ENCODE peak calls at places on chromosomes 16 and 17, in five cellular contexts. One of them, this sample, is unnamed.
A peak's percentile ranks its signal among the peaks of the same experiment; 100 is the strongest.

GRCh38 chr17:50664788-50665458 is 30.2 kb downstream of the ABCC3 start:
- DNase-seq in cardiac muscle cell: no peak
- DNase-seq in esophagus squamous epithelium: no peak
- DNase-seq in CD8-positive, alpha-beta T cell: no peak
- DNase-seq in GM20000: no peak
- DNase-seq in this sample: no peak

GRCh38 chr17:48637323-48638260 is 11.4 kb upstream of the HOXB9 start:
- DNase-seq in cardiac muscle cell: peak; percentile 67
- DNase-seq in CD8-positive, alpha-beta T cell: no peak
- DNase-seq in GM20000: no peak
- DNase-seq in esophagus squamous epithelium: no peak
- DNase-seq in this sample: no peak

GRCh38 chr16:74896389-74897370 is 88.2 kb downstream of the WDR59 start:
- DNase-seq in CD8-positive, alpha-beta T cell: no peak
- DNase-seq in esophagus squamous epithelium: no peak
- DNase-seq in GM20000: no peak
- DNase-seq in cardiac muscle cell: peak; percentile 30
- DNase-seq in this sample: no peak

GRCh38 chr16:29023279-29024278 is 38.7 kb downstream of the LAT start:
- DNase-seq in GM20000: no peak
- DNase-seq in esophagus squamous epithelium: no peak
- DNase-seq in CD8-positive, alpha-beta T cell: no peak
- DNase-seq in cardiac muscle cell: no peak
- DNase-seq in this sample: no peak

GRCh38 chr16:72024862-72025382 is 16.4 kb downstream of the DHODH start:
- DNase-seq in CD8-positive, alpha-beta T cell: no peak
- DNase-seq in cardiac muscle cell: no peak
- DNase-seq in GM20000: no peak
- DNase-seq in esophagus squamous epithelium: no peak
- DNase-seq in this sample: no peak

GRCh38 chr16:52283018-52283417 is 263.9 kb downstream of the TOX3 start:
- DNase-seq in esophagus squamous epithelium: no peak
- DNase-seq in CD8-positive, alpha-beta T cell: no peak
- DNase-seq in cardiac muscle cell: peak; percentile 49
- DNase-seq in GM20000: no peak
- DNase-seq in this sample: no peak

GRCh38 chr16:77302249-77302648 is 103.0 kb downstream of the SYCE1L start:
- DNase-seq in CD8-positive, alpha-beta T cell: no peak
- DNase-seq in cardiac muscle cell: no peak
- DNase-seq in esophagus squamous epithelium: no peak
- DNase-seq in GM20000: no peak
- DNase-seq in this sample: no peak

GRCh38 chr17:6711081-6711674 is 2.0 kb downstream of the SLC13A5 start:
- DNase-seq in esophagus squamous epithelium: no peak
- DNase-seq in GM20000: no peak
- DNase-seq in CD8-positive, alpha-beta T cell: no peak
- DNase-seq in cardiac muscle cell: no peak
- DNase-seq in this sample: no peak

GRCh38 chr17:53472586-53472985 is 350.1 kb upstream of the KIF2B start:
- DNase-seq in CD8-positive, alpha-beta T cell: no peak
- DNase-seq in GM20000: no peak
- DNase-seq in cardiac muscle cell: peak; percentile 44
- DNase-seq in esophagus squamous epithelium: no peak
- DNase-seq in this sample: no peak

GRCh38 chr16:62404857-62405611 is 368.8 kb upstream of the CDH8 start:
- DNase-seq in CD8-positive, alpha-beta T cell: no peak
- DNase-seq in esophagus squamous epithelium: no peak
- DNase-seq in GM20000: no peak
- DNase-seq in cardiac muscle cell: no peak
- DNase-seq in this sample: no peak

GRCh38 chr17:79625706-79626105 is 14.9 kb upstream of the RBFOX3 start:
- DNase-seq in cardiac muscle cell: no peak
- DNase-seq in CD8-positive, alpha-beta T cell: no peak
- DNase-seq in esophagus squamous epithelium: no peak
- DNase-seq in GM20000: no peak
- DNase-seq in this sample: no peak

GRCh38 chr17:75124041-75124818 is 7.3 kb downstream of the NT5C start:
- DNase-seq in cardiac muscle cell: peak; percentile 78
- DNase-seq in esophagus squamous epithelium: peak; percentile 27
- DNase-seq in CD8-positive, alpha-beta T cell: no peak
- DNase-seq in GM20000: no peak
- DNase-seq in this sample: no peak

GRCh38 chr17:39393732-39394131 is 7.7 kb downstream of the FBXL20 start:
- DNase-seq in cardiac muscle cell: peak; percentile 15
- DNase-seq in esophagus squamous epithelium: no peak
- DNase-seq in GM20000: no peak
- DNase-seq in CD8-positive, alpha-beta T cell: no peak
- DNase-seq in this sample: no peak

GRCh38 chr16:82638095-82638798 is 11.5 kb downstream of the CDH13 start:
- DNase-seq in CD8-positive, alpha-beta T cell: no peak
- DNase-seq in GM20000: no peak
- DNase-seq in cardiac muscle cell: peak; percentile 81
- DNase-seq in esophagus squamous epithelium: no peak
- DNase-seq in this sample: no peak

GRCh38 chr16:85090166-85090565 is 22.1 kb downstream of the CIBAR2 start:
- DNase-seq in GM20000: no peak
- DNase-seq in CD8-positive, alpha-beta T cell: no peak
- DNase-seq in cardiac muscle cell: peak; percentile 62
- DNase-seq in esophagus squamous epithelium: no peak
- DNase-seq in this sample: no peak

GRCh38 chr16:9258423-9259051 is 167.1 kb downstream of the HAPSTR1 start:
- DNase-seq in GM20000: peak; percentile 50
- DNase-seq in cardiac muscle cell: peak; percentile 2
- DNase-seq in esophagus squamous epithelium: no peak
- DNase-seq in CD8-positive, alpha-beta T cell: no peak
- DNase-seq in this sample: no peak

GRCh38 chr17:4940625-4941021 is 555 bp downstream of the RNF167 start:
- DNase-seq in GM20000: no peak
- DNase-seq in cardiac muscle cell: no peak
- DNase-seq in esophagus squamous epithelium: no peak
- DNase-seq in CD8-positive, alpha-beta T cell: no peak
- DNase-seq in this sample: no peak

GRCh38 chr17:16952401-16952800 is 19.5 kb downstream of the TNFRSF13B start:
- DNase-seq in CD8-positive, alpha-beta T cell: no peak
- DNase-seq in cardiac muscle cell: no peak
- DNase-seq in esophagus squamous epithelium: no peak
- DNase-seq in GM20000: no peak
- DNase-seq in this sample: no peak

GRCh38 chr16:67461600-67462278 is 19.2 kb downstream of the ATP6V0D1 start:
- DNase-seq in CD8-positive, alpha-beta T cell: no peak
- DNase-seq in esophagus squamous epithelium: no peak
- DNase-seq in cardiac muscle cell: no peak
- DNase-seq in GM20000: no peak
- DNase-seq in this sample: no peak

GRCh38 chr16:15597822-15598647 is 44.9 kb downstream of the MARF1 start:
- DNase-seq in esophagus squamous epithelium: no peak
- DNase-seq in GM20000: no peak
- DNase-seq in cardiac muscle cell: no peak
- DNase-seq in CD8-positive, alpha-beta T cell: no peak
- DNase-seq in this sample: no peak

GRCh38 chr17:27155866-27156265 is 138.0 kb upstream of the WSB1 start:
- DNase-seq in CD8-positive, alpha-beta T cell: no peak
- DNase-seq in cardiac muscle cell: no peak
- DNase-seq in GM20000: no peak
- DNase-seq in esophagus squamous epithelium: no peak
- DNase-seq in this sample: no peak

GRCh38 chr17:78995022-78995760 is 14.4 kb downstream of the CANT1 start:
- DNase-seq in CD8-positive, alpha-beta T cell: no peak
- DNase-seq in cardiac muscle cell: no peak
- DNase-seq in GM20000: no peak
- DNase-seq in esophagus squamous epithelium: no peak
- DNase-seq in this sample: no peak

GRCh38 chr16:48276102-48276501 is 28.8 kb upstream of the ABCC11 start:
- DNase-seq in cardiac muscle cell: no peak
- DNase-seq in CD8-positive, alpha-beta T cell: no peak
- DNase-seq in esophagus squamous epithelium: no peak
- DNase-seq in GM20000: no peak
- DNase-seq in this sample: no peak

GRCh38 chr17:19242323-19242722 is 5.2 kb downstream of the EPN2 start:
- DNase-seq in CD8-positive, alpha-beta T cell: no peak
- DNase-seq in esophagus squamous epithelium: no peak
- DNase-seq in GM20000: no peak
- DNase-seq in cardiac muscle cell: no peak
- DNase-seq in this sample: no peak

GRCh38 chr17:55609737-55610201 is 98.5 kb upstream of the SMIM36 start:
- DNase-seq in esophagus squamous epithelium: no peak
- DNase-seq in CD8-positive, alpha-beta T cell: no peak
- DNase-seq in cardiac muscle cell: peak; percentile 38
- DNase-seq in GM20000: no peak
- DNase-seq in this sample: no peak

GRCh38 chr17:56635640-56636039 is 42.1 kb downstream of the NOG start:
- DNase-seq in cardiac muscle cell: no peak
- DNase-seq in CD8-positive, alpha-beta T cell: no peak
- DNase-seq in esophagus squamous epithelium: no peak
- DNase-seq in GM20000: no peak
- DNase-seq in this sample: no peak

GRCh38 chr16:49345829-49346228 is 27.8 kb upstream of the C16orf78 start:
- DNase-seq in esophagus squamous epithelium: no peak
- DNase-seq in GM20000: no peak
- DNase-seq in cardiac muscle cell: peak; percentile 3
- DNase-seq in CD8-positive, alpha-beta T cell: no peak
- DNase-seq in this sample: no peak

GRCh38 chr17:58513913-58514794 is at the start of gene MTMR4:
- DNase-seq in cardiac muscle cell: peak; percentile 82
- DNase-seq in CD8-positive, alpha-beta T cell: peak; percentile 25
- DNase-seq in GM20000: peak; percentile 94
- DNase-seq in esophagus squamous epithelium: no peak
- DNase-seq in this sample: peak; percentile 32

GRCh38 chr17:79114455-79115301 is 40.1 kb downstream of the ENGASE start:
- DNase-seq in esophagus squamous epithelium: no peak
- DNase-seq in cardiac muscle cell: peak; percentile 7
- DNase-seq in CD8-positive, alpha-beta T cell: no peak
- DNase-seq in GM20000: no peak
- DNase-seq in this sample: no peak

GRCh38 chr17:35254107-35254802 is 11.4 kb downstream of the SLFN5 start:
- DNase-seq in esophagus squamous epithelium: no peak
- DNase-seq in CD8-positive, alpha-beta T cell: no peak
- DNase-seq in GM20000: no peak
- DNase-seq in cardiac muscle cell: peak; percentile 98
- DNase-seq in this sample: peak; percentile 56

DNA sequence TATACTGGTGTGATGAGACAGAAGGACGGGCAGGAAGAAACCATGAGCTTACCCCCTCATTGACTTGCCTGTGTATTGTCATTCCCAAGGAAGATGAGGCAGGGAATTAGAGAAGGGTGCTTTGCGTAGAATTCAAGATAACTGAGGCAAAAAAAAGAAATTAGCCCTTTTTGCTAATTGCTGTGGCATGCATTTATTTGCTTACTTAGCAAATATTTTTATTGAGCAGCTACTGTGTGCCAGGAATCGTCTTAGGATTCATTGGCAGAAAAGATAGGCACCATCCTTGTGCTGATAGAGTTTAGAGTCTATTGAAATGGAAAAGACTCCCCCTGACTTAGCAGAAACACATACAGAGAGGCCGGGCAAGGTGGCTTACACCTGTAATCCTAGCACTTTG is 541.9 kb downstream of the TMEM114 start:
- DNase-seq in esophagus squamous epithelium: no peak
- DNase-seq in cardiac muscle cell: no peak
- DNase-seq in CD8-positive, alpha-beta T cell: no peak
- DNase-seq in GM20000: no peak
- DNase-seq in this sample: no peak
- TF ChIP-seq CTCF in esophagus squamous epithelium: no peak
- TF ChIP-seq CTCF in cardiac muscle cell: no peak
- TF ChIP-seq CTCF in CD8-positive, alpha-beta T cell: no peak
- TF ChIP-seq CTCF in GM20000: no peak
- TF ChIP-seq CTCF in this sample: no peak

GRCh38 chr17:77160877-77161530 is 20.2 kb downstream of the SEC14L1 start:
- DNase-seq in GM20000: no peak
- DNase-seq in CD8-positive, alpha-beta T cell: no peak
- DNase-seq in esophagus squamous epithelium: no peak
- DNase-seq in cardiac muscle cell: no peak
- DNase-seq in this sample: no peak
- TF ChIP-seq CTCF in GM20000: no peak
- TF ChIP-seq CTCF in CD8-positive, alpha-beta T cell: no peak
- TF ChIP-seq CTCF in esophagus squamous epithelium: no peak
- TF ChIP-seq CTCF in cardiac muscle cell: no peak
- TF ChIP-seq CTCF in this sample: no peak

DNA sequence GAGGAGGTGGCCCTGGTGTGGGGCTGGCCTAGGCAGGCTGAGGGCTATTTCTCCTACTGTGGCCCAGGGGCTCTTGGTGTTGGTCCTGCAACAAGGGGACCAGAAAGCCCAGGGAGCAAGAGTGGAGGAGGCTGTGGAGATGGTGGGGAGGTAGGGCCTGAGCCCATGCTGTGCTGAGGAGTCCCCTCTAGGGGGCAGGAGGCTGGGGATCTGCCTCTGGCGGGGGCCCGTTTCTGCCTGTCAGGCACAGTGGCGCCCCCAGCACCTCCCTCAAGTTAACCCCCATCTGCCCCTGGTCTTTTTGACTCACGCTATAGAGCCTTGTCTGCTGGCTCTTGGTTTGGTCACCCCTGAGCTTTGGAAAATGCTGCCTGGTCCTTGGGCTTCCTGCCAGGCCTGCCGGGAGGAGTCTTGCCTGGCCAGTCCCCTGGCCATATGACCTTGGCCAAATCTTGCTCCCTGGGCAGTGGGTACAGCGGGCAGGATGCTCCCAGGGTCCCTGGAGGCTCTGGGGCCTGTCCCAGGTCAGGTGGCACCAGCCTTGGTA is 5.9 kb downstream of the BAIAP2 start:
- DNase-seq in cardiac muscle cell: no peak
- DNase-seq in GM20000: peak; percentile 63
- DNase-seq in CD8-positive, alpha-beta T cell: no peak
- DNase-seq in esophagus squamous epithelium: no peak
- DNase-seq in this sample: no peak
- TF ChIP-seq CTCF in cardiac muscle cell: peak; percentile 61
- TF ChIP-seq CTCF in GM20000: peak; percentile 4
- TF ChIP-seq CTCF in CD8-positive, alpha-beta T cell: no peak
- TF ChIP-seq CTCF in esophagus squamous epithelium: peak; percentile 30
- TF ChIP-seq CTCF in this sample: no peak

GRCh38 chr16:58256108-58256507 is 38.7 kb downstream of the PRSS54 start:
- DNase-seq in CD8-positive, alpha-beta T cell: no peak
- DNase-seq in cardiac muscle cell: no peak
- DNase-seq in esophagus squamous epithelium: no peak
- DNase-seq in GM20000: no peak
- DNase-seq in this sample: no peak

GRCh38 chr16:58249780-58250478 is 44.9 kb downstream of the PRSS54 start:
- DNase-seq in cardiac muscle cell: peak; percentile 74
- DNase-seq in GM20000: peak; percentile 92
- DNase-seq in CD8-positive, alpha-beta T cell: peak; percentile 70
- DNase-seq in esophagus squamous epithelium: no peak
- DNase-seq in this sample: peak; percentile 14

GRCh38 chr16:58258326-58258725 is 36.5 kb downstream of the PRSS54 start:
- DNase-seq in CD8-positive, alpha-beta T cell: no peak
- DNase-seq in GM20000: no peak
- DNase-seq in cardiac muscle cell: no peak
- DNase-seq in esophagus squamous epithelium: no peak
- DNase-seq in this sample: no peak

GRCh38 chr16:58249388-58249779 is 45.4 kb downstream of the PRSS54 start:
- DNase-seq in esophagus squamous epithelium: no peak
- DNase-seq in GM20000: no peak
- DNase-seq in cardiac muscle cell: no peak
- DNase-seq in CD8-positive, alpha-beta T cell: no peak
- DNase-seq in this sample: no peak

DNA sequence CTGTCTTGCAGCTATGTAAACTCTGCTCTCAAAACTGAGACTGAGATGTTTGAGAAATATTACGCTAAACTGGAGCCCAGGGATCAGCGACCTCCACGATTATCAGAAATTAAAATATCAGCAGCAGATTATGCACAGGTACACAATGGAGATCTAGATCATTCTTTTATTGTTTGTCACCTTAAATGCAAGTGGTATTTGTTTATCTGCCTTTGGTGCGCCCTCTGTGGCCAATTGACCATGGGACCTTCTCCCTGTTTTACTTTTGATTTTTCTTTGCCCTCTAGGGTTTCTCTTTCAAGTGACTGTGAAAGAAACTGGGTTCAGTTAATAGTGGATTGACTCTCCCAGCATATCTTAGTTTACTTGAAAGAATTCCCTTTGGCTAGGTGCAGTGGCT is 42.1 kb downstream of the PRSS54 start:
- DNase-seq in cardiac muscle cell: no peak
- DNase-seq in CD8-positive, alpha-beta T cell: no peak
- DNase-seq in esophagus squamous epithelium: no peak
- DNase-seq in GM20000: no peak
- DNase-seq in this sample: no peak
- TF ChIP-seq CTCF in cardiac muscle cell: no peak
- TF ChIP-seq CTCF in CD8-positive, alpha-beta T cell: no peak
- TF ChIP-seq CTCF in esophagus squamous epithelium: no peak
- TF ChIP-seq CTCF in GM20000: no peak
- TF ChIP-seq CTCF in this sample: no peak